ENCODE peak calls at places on chromosomes 12 and 14, in nine cellular contexts. V is upper lobe of right lung, A is NCI-H748 treated with DMSO at 0.1 percent for 48 hours, M is NCI-H2081, O is psoas muscle, E is retina, S is activated gamma-delta T cell treated with Interleukin-2 at 50 U/mL for 16 hours, P is mammary epithelial cell, K is HTR-8/SVneo. D is an unnamed sample.

GRCh38 chr12:180445-180844 is 33.5 kb downstream of the SLC6A12 start:
- DNase-seq in V (peak), A (no peak), M (no peak), O (no peak), E (no peak), S (no peak), P (no peak), K (no peak), D (no peak)

GRCh38 chr14:21526672-21527319 is 650 bp upstream of the SALL2 start:
- DNase-seq in V (no peak), A (peak), M (no peak), O (no peak), E (peak), S (no peak), P (no peak), K (no peak), D (peak)

GRCh38 chr12:93154753-93155475 is 222.8 kb upstream of the NUDT4 start:
- DNase-seq in V (no peak), A (peak), M (peak), O (no peak), E (no peak), S (no peak), P (no peak), K (no peak), D (no peak)

GRCh38 chr14:75059642-75060041 is 4.2 kb downstream of the ACYP1 start:
- DNase-seq in V (no peak), A (no peak), M (no peak), O (no peak), E (no peak), S (no peak), P (peak), K (no peak), D (no peak)

GRCh38 chr14:92531151-92531873 is 17.7 kb downstream of the RIN3 start:
- DNase-seq in V (peak), A (no peak), M (no peak), O (peak), E (no peak), S (peak), P (no peak), K (no peak), D (no peak)

GRCh38 chr12:67721216-67721615 is 72.7 kb downstream of the DYRK2 start:
- DNase-seq in V (no peak), A (no peak), M (no peak), O (no peak), E (no peak), S (no peak), P (no peak), K (no peak), D (no peak)

GRCh38 chr12:102568151-102568815 is 87.9 kb upstream of the IGF1 start:
- DNase-seq in V (no peak), A (no peak), M (no peak), O (no peak), E (no peak), S (no peak), P (no peak), K (no peak), D (no peak)

GRCh38 chr14:41766772-41767171 is 160.1 kb downstream of the LRFN5 start:
- DNase-seq in V (no peak), A (no peak), M (no peak), O (no peak), E (no peak), S (no peak), P (no peak), K (no peak), D (no peak)

GRCh38 chr12:12723681-12724420 is 6.7 kb downstream of the CDKN1B start:
- DNase-seq in V (peak), A (no peak), M (no peak), O (peak), E (peak), S (peak), P (peak), K (no peak), D (no peak)

GRCh38 chr14:64971890-64972785 is at the start of gene RAB15:
- DNase-seq in V (peak), A (no peak), M (peak), O (peak), E (peak), S (peak), P (peak), K (peak), D (no peak)

GRCh38 chr12:46218509-46219095 is 50.2 kb downstream of the SLC38A1 start:
- DNase-seq in V (no peak), A (no peak), M (no peak), O (no peak), E (no peak), S (no peak), P (peak), K (no peak), D (no peak)

GRCh38 chr14:90398315-90398811 is 1.5 kb downstream of the CALM1 start:
- DNase-seq in V (peak), A (peak), M (peak), O (no peak), E (peak), S (peak), P (no peak), K (no peak), D (no peak)

GRCh38 chr12:96295532-96296160 is 101.5 kb downstream of the ELK3 start:
- DNase-seq in V (no peak), A (no peak), M (no peak), O (no peak), E (no peak), S (no peak), P (no peak), K (no peak), D (no peak)

GRCh38 chr14:94542111-94542810 is 19.0 kb upstream of the SERPINA4 start:
- DNase-seq in V (no peak), A (no peak), M (no peak), O (no peak), E (no peak), S (no peak), P (no peak), K (peak), D (no peak)

D was measured in NCI-H774.